ENCODE peak calls at places on chromosomes 13 and 19, in nine cellular contexts. H, M, S, R, L, B, J, C and X are unnamed samples.

GRCh38 chr19:7848779-7849457 is 18.9 kb downstream of the EVI5L start:
- DNase-seq in H (no peak), M (no peak), S (no peak), R (no peak), L (peak; percentile 55), B (no peak), J (no peak), C (no peak), X (no peak)

GRCh38 chr19:46924874-46925547 is 64.2 kb downstream of the ARHGAP35 start:
- DNase-seq in H (no peak), M (no peak), S (no peak), R (no peak), L (no peak), B (peak; percentile 43), J (no peak), C (peak; percentile 79), X (no peak)

GRCh38 chr13:40190656-40191100 is 475.8 kb downstream of the FOXO1 start:
- DNase-seq in H (peak; percentile 50), M (no peak), S (no peak), R (peak; percentile 74), L (no peak), B (peak; percentile 71), J (no peak), C (peak; percentile 87), X (no peak)

GRCh38 chr13:52034616-52035226 is 10.2 kb downstream of the UTP14C start:
- DNase-seq in H (no peak), M (no peak), S (no peak), R (no peak), L (no peak), B (no peak), J (no peak), C (no peak), X (peak; percentile 4)

GRCh38 chr13:20960663-20961309 is 58.2 kb upstream of the XPO4 start:
- DNase-seq in H (no peak), M (peak; percentile 19), S (no peak), R (no peak), L (peak; percentile 62), B (no peak), J (no peak), C (no peak), X (no peak)

GRCh38 chr19:8494158-8494557 is 8.3 kb downstream of the PRAM1 start:
- DNase-seq in H (no peak), M (no peak), S (no peak), R (no peak), L (no peak), B (no peak), J (no peak), C (no peak), X (no peak)

GRCh38 chr19:48194041-48194871 is 23.8 kb downstream of the ZSWIM9 start:
- DNase-seq in H (no peak), M (no peak), S (no peak), R (no peak), L (no peak), B (no peak), J (no peak), C (peak; percentile 40), X (no peak)

GRCh38 chr13:46914341-46914740 is 17.5 kb upstream of the HTR2A start:
- DNase-seq in H (no peak), M (no peak), S (no peak), R (no peak), L (no peak), B (no peak), J (no peak), C (no peak), X (no peak)

GRCh38 chr19:45215391-45216191 is 29.6 kb downstream of the EXOC3L2 start:
- DNase-seq in H (peak; percentile 77), M (no peak), S (no peak), R (no peak), L (no peak), B (peak; percentile 21), J (peak; percentile 77), C (no peak), X (no peak)

GRCh38 chr13:102626928-102627327 is 30.1 kb downstream of the TPP2 start:
- DNase-seq in H (no peak), M (no peak), S (no peak), R (no peak), L (no peak), B (no peak), J (no peak), C (no peak), X (no peak)

GRCh38 chr13:97512732-97513131 is 78.8 kb downstream of the RAP2A start:
- DNase-seq in H (no peak), M (no peak), S (no peak), R (no peak), L (no peak), B (no peak), J (no peak), C (no peak), X (no peak)

GRCh38 chr13:78600317-78600899 is 2.9 kb downstream of the POU4F1 start:
- DNase-seq in H (no peak), M (no peak), S (no peak), R (no peak), L (no peak), B (no peak), J (no peak), C (no peak), X (no peak)

GRCh38 chr19:41910240-41910991 is 17.8 kb downstream of the ERFL start:
- DNase-seq in H (no peak), M (no peak), S (no peak), R (no peak), L (no peak), B (no peak), J (no peak), C (no peak), X (no peak)

GRCh38 chr19:55300821-55301458 is 17.1 kb downstream of the BRSK1 start:
- DNase-seq in H (no peak), M (no peak), S (no peak), R (no peak), L (no peak), B (no peak), J (no peak), C (no peak), X (no peak)

GRCh38 chr13:113451951-113452421 is 1.3 kb downstream of the ADPRHL1 start:
- DNase-seq in H (no peak), M (no peak), S (peak; percentile 55), R (peak; percentile 36), L (no peak), B (no peak), J (peak; percentile 45), C (no peak), X (no peak)

GRCh38 chr19:1268392-1269064 is 604 bp upstream of the CIRBP start:
- DNase-seq in H (no peak), M (no peak), S (no peak), R (peak; percentile 77), L (no peak), B (peak; percentile 54), J (no peak), C (no peak), X (no peak)
- H3K4me1 ChIP-seq in H (peaks cover 89% of the 10 kb centered on the region), M (peaks cover 75% of the 10 kb centered on the region), S (peaks cover 68% of the 10 kb centered on the region), R (no peaks in the 10 kb centered on the region), L (no peaks in the 10 kb centered on the region), B (peaks cover 60% of the 10 kb centered on the region), J (peaks cover 49% of the 10 kb centered on the region), C (peaks cover 40% of the 10 kb centered on the region), X (peaks cover 55% of the 10 kb centered on the region)

DNA sequence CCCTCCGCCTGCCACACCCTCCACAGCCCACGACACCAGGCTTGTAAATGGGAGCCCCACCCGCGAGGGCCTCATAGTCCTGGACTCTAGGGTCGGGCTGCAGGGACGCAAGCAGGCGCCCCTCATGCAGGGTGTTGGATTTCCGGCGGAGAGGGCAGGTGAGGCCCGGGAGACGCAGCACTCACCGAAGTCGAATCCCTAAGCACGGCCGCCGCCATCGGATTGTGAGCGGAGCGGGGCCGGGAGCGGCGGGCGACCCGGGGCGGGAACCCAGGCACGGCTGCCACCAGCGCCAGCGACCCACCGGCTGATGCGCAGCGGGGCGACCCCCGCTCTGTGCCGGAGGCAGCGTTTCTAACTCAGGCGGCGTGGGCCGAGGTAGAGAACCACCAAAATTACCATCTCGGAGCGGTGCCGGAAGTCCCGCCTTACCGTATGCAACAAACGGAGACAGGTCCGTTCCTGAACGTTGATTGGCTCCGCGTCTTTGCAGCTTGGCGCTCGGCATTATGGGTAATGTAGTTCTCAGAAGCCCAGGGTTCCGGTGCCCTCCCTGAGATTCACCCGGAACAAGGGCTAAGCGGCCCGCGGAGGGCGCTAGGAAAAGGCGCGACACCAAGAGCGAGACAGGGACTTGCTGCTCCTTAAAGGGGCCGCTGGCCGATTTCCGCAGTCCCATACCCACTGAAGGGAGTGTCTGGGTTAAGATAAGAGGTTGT is at the start of gene ZNF416:
- DNase-seq in H (peak; percentile 97), M (peak; percentile 99), S (peak; percentile 96), R (peak; percentile 98), L (peak; percentile 98), B (peak; percentile 97), J (peak; percentile 89), C (peak; percentile 100), X (peak; percentile 93)
- H3K9me3 ChIP-seq in H (peaks cover 62% of the 10 kb centered on the region), M (peaks cover 51% of the 10 kb centered on the region), S (peaks cover 22% of the 10 kb centered on the region), R (peaks cover 27% of the 10 kb centered on the region), L (peaks cover 15% of the 10 kb centered on the region), B (peaks cover 41% of the 10 kb centered on the region), J (peaks cover 11% of the 10 kb centered on the region), C (no peaks in the 10 kb centered on the region), X (peaks cover 33% of the 10 kb centered on the region)

GRCh38 chr13:110262494-110262893 is 44.5 kb downstream of the COL4A1 start:
- DNase-seq in H (no peak), M (no peak), S (no peak), R (no peak), L (no peak), B (no peak), J (no peak), C (no peak), X (peak; percentile 46)

GRCh38 chr13:110265341-110265681 is 41.6 kb downstream of the COL4A1 start:
- DNase-seq in H (no peak), M (no peak), S (no peak), R (peak; percentile 69), L (no peak), B (peak; percentile 34), J (no peak), C (no peak), X (peak; percentile 41)

GRCh38 chr13:110264685-110265275 is 42.2 kb downstream of the COL4A1 start:
- DNase-seq in H (no peak), M (no peak), S (no peak), R (peak; percentile 62), L (no peak), B (peak; percentile 11), J (no peak), C (no peak), X (no peak)

GRCh38 chr13:110262944-110263343 is 44.0 kb downstream of the COL4A1 start:
- DNase-seq in H (no peak), M (no peak), S (no peak), R (no peak), L (no peak), B (no peak), J (no peak), C (no peak), X (peak; percentile 43)

GRCh38 chr13:110263906-110264305 is 43.1 kb downstream of the COL4A1 start:
- DNase-seq in H (no peak), M (no peak), S (no peak), R (peak; percentile 84), L (no peak), B (peak; percentile 71), J (no peak), C (no peak), X (no peak)
- H3K4me1 ChIP-seq in H (peaks cover 88% of the 10 kb centered on the region), M (peaks cover 4% of the 10 kb centered on the region), S (peaks cover 39% of the 10 kb centered on the region), R (no peaks in the 10 kb centered on the region), L (no peaks in the 10 kb centered on the region), B (peaks cover 13% of the 10 kb centered on the region), J (no peaks in the 10 kb centered on the region), C (peaks cover 9% of the 10 kb centered on the region), X (peaks cover 62% of the 10 kb centered on the region)

DNA sequence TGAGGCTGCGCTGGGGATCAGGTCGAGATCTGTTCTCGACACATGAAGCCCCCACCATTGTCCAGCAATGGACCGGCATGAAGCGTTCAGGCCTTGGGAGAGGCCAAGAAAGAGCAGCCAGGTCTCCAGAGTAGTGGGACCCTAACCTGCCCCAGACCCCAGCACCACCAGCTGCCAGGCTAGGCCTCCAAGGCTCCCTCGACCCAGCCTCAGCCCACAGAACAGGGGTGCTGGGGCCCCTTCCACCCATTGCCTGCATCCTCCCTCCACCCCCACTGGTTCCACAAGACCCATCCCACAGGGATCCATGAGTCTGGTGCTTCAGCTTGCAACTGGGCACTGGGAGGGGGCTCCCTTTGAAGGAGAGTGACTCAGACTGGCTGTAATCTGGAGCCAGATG is 120.3 kb downstream of the TUBA3C start:
- DNase-seq in H (no peak), M (no peak), S (no peak), R (no peak), L (no peak), B (no peak), J (no peak), C (no peak), X (no peak)
- H3K9me3 ChIP-seq in H (peaks cover 37% of the 10 kb centered on the region), M (peaks cover 3% of the 10 kb centered on the region), S (no peaks in the 10 kb centered on the region), R (peaks cover 3% of the 10 kb centered on the region), L (no peaks in the 10 kb centered on the region), B (no peaks in the 10 kb centered on the region), J (no peaks in the 10 kb centered on the region), C (no peaks in the 10 kb centered on the region), X (no peaks in the 10 kb centered on the region)